ENCODE peak calls at places on chromosomes 6 and 20, in five cellular contexts. One of them, this sample, is unnamed. For H3K4me1, the result is how much of the 10 kb centered on the place peaks cover.

GRCh38 chr6:80457044-80457933 is 350.8 kb downstream of the BCKDHB start:
- DNase-seq in fibroblast of lung: peak
- DNase-seq in RWPE2: peak
- DNase-seq in foreskin keratinocyte: peak
- DNase-seq in lower lobe of right lung: peak
- DNase-seq in this sample: peak

GRCh38 chr6:4518506-4518905 is 257.7 kb upstream of the CDYL start:
- DNase-seq in foreskin keratinocyte: peak
- DNase-seq in lower lobe of right lung: no peak
- DNase-seq in fibroblast of lung: peak
- DNase-seq in RWPE2: no peak
- DNase-seq in this sample: no peak

GRCh38 chr20:21357851-21358250 is 39.5 kb downstream of the NKX2-4 start:
- DNase-seq in foreskin keratinocyte: no peak
- DNase-seq in fibroblast of lung: no peak
- DNase-seq in lower lobe of right lung: no peak
- DNase-seq in RWPE2: no peak
- DNase-seq in this sample: no peak

GRCh38 chr6:92589970-92590369 is 829.4 kb downstream of the EPHA7 start:
- DNase-seq in RWPE2: no peak
- DNase-seq in foreskin keratinocyte: no peak
- DNase-seq in lower lobe of right lung: no peak
- DNase-seq in fibroblast of lung: peak
- DNase-seq in this sample: peak

GRCh38 chr20:41136695-41137411 is 490 bp upstream of the PLCG1 start:
- DNase-seq in RWPE2: peak
- DNase-seq in fibroblast of lung: peak
- DNase-seq in foreskin keratinocyte: peak
- DNase-seq in lower lobe of right lung: peak
- DNase-seq in this sample: peak

GRCh38 chr6:45454008-45454911 is 76.5 kb upstream of the SUPT3H start:
- DNase-seq in lower lobe of right lung: no peak
- DNase-seq in fibroblast of lung: peak
- DNase-seq in foreskin keratinocyte: no peak
- DNase-seq in RWPE2: no peak
- DNase-seq in this sample: peak

GRCh38 chr20:62272200-62272599 is 30.6 kb upstream of the ADRM1 start:
- DNase-seq in foreskin keratinocyte: no peak
- DNase-seq in RWPE2: no peak
- DNase-seq in fibroblast of lung: no peak
- DNase-seq in lower lobe of right lung: no peak
- DNase-seq in this sample: no peak

GRCh38 chr20:50834599-50835005 is 39.7 kb downstream of the BCAS4 start:
- DNase-seq in fibroblast of lung: peak
- DNase-seq in RWPE2: peak
- DNase-seq in lower lobe of right lung: no peak
- DNase-seq in foreskin keratinocyte: no peak
- DNase-seq in this sample: peak

GRCh38 chr20:4962257-4962855 is 39.0 kb downstream of the SLC23A2 start:
- DNase-seq in fibroblast of lung: no peak
- DNase-seq in lower lobe of right lung: no peak
- DNase-seq in foreskin keratinocyte: no peak
- DNase-seq in RWPE2: no peak
- DNase-seq in this sample: no peak

GRCh38 chr6:164016056-164016455 is 601.5 kb downstream of the QKI start:
- DNase-seq in RWPE2: no peak
- DNase-seq in fibroblast of lung: no peak
- DNase-seq in lower lobe of right lung: no peak
- DNase-seq in foreskin keratinocyte: no peak
- DNase-seq in this sample: no peak

GRCh38 chr6:42817910-42818309 is 36.1 kb downstream of the BICRAL start:
- DNase-seq in fibroblast of lung: no peak
- DNase-seq in RWPE2: no peak
- DNase-seq in lower lobe of right lung: no peak
- DNase-seq in foreskin keratinocyte: no peak
- DNase-seq in this sample: no peak

GRCh38 chr20:39070484-39071231 is 108.5 kb downstream of the DHX35 start:
- DNase-seq in fibroblast of lung: peak
- DNase-seq in RWPE2: no peak
- DNase-seq in lower lobe of right lung: no peak
- DNase-seq in foreskin keratinocyte: peak
- DNase-seq in this sample: peak

GRCh38 chr6:18601515-18602035 is 214.4 kb downstream of the RNF144B start:
- DNase-seq in foreskin keratinocyte: no peak
- DNase-seq in lower lobe of right lung: no peak
- DNase-seq in fibroblast of lung: no peak
- DNase-seq in RWPE2: no peak
- DNase-seq in this sample: no peak

GRCh38 chr20:17971571-17972013 is 2.8 kb downstream of the MGME1 start:
- DNase-seq in fibroblast of lung: peak
- DNase-seq in RWPE2: no peak
- DNase-seq in foreskin keratinocyte: no peak
- DNase-seq in lower lobe of right lung: no peak
- DNase-seq in this sample: peak

GRCh38 chr20:59829415-59830106 is 103.9 kb downstream of the SYCP2 start:
- DNase-seq in lower lobe of right lung: no peak
- DNase-seq in foreskin keratinocyte: peak
- DNase-seq in fibroblast of lung: no peak
- DNase-seq in RWPE2: no peak
- DNase-seq in this sample: no peak

GRCh38 chr6:84791233-84791632 is 26.8 kb upstream of the TBX18 start:
- DNase-seq in foreskin keratinocyte: no peak
- DNase-seq in fibroblast of lung: no peak
- DNase-seq in lower lobe of right lung: no peak
- DNase-seq in RWPE2: no peak
- DNase-seq in this sample: peak

GRCh38 chr6:46203388-46203787 is 32.6 kb upstream of the ENPP5 start:
- DNase-seq in RWPE2: no peak
- DNase-seq in lower lobe of right lung: no peak
- DNase-seq in foreskin keratinocyte: no peak
- DNase-seq in fibroblast of lung: peak
- DNase-seq in this sample: no peak

GRCh38 chr20:43909211-43909610 is 5.4 kb upstream of the TOX2 start:
- DNase-seq in RWPE2: no peak
- DNase-seq in foreskin keratinocyte: no peak
- DNase-seq in lower lobe of right lung: no peak
- DNase-seq in fibroblast of lung: no peak
- DNase-seq in this sample: no peak

GRCh38 chr6:35177139-35177538 is 36.0 kb upstream of the TCP11 start:
- DNase-seq in RWPE2: no peak
- DNase-seq in foreskin keratinocyte: no peak
- DNase-seq in fibroblast of lung: no peak
- DNase-seq in lower lobe of right lung: no peak
- DNase-seq in this sample: no peak

GRCh38 chr6:48194596-48195295 is 83.7 kb upstream of the PTCHD4 start:
- DNase-seq in fibroblast of lung: peak
- DNase-seq in foreskin keratinocyte: no peak
- DNase-seq in RWPE2: no peak
- DNase-seq in lower lobe of right lung: no peak
- DNase-seq in this sample: no peak

GRCh38 chr20:46631874-46632446 is 19.3 kb downstream of the SLC13A3 start:
- DNase-seq in RWPE2: no peak
- DNase-seq in fibroblast of lung: no peak
- DNase-seq in foreskin keratinocyte: no peak
- DNase-seq in lower lobe of right lung: no peak
- DNase-seq in this sample: no peak

GRCh38 chr6:136737343-136738177 is 54.7 kb downstream of the MAP3K5 start:
- DNase-seq in foreskin keratinocyte: no peak
- DNase-seq in RWPE2: no peak
- DNase-seq in fibroblast of lung: peak
- DNase-seq in lower lobe of right lung: no peak
- DNase-seq in this sample: no peak

GRCh38 chr20:62636446-62636845 is 5.9 kb upstream of the SLCO4A1 start:
- DNase-seq in RWPE2: no peak
- DNase-seq in foreskin keratinocyte: no peak
- DNase-seq in lower lobe of right lung: no peak
- DNase-seq in fibroblast of lung: no peak
- DNase-seq in this sample: no peak

GRCh38 chr6:3317741-3318211 is 59.0 kb downstream of the PSMG4 start:
- DNase-seq in fibroblast of lung: peak
- DNase-seq in RWPE2: no peak
- DNase-seq in foreskin keratinocyte: no peak
- DNase-seq in lower lobe of right lung: no peak
- DNase-seq in this sample: no peak

GRCh38 chr6:26003102-26003694 is 40.6 kb downstream of the TRIM38 start:
- DNase-seq in lower lobe of right lung: no peak
- DNase-seq in foreskin keratinocyte: no peak
- DNase-seq in RWPE2: no peak
- DNase-seq in fibroblast of lung: peak
- DNase-seq in this sample: peak

GRCh38 chr20:5353624-5354496 is 37.1 kb upstream of the PROKR2 start:
- DNase-seq in RWPE2: no peak
- DNase-seq in fibroblast of lung: no peak
- DNase-seq in lower lobe of right lung: no peak
- DNase-seq in foreskin keratinocyte: peak
- DNase-seq in this sample: peak

GRCh38 chr6:42243046-42243445 is 25.4 kb upstream of the MRPS10 start:
- DNase-seq in fibroblast of lung: no peak
- DNase-seq in lower lobe of right lung: no peak
- DNase-seq in foreskin keratinocyte: no peak
- DNase-seq in RWPE2: no peak
- DNase-seq in this sample: peak

DNA sequence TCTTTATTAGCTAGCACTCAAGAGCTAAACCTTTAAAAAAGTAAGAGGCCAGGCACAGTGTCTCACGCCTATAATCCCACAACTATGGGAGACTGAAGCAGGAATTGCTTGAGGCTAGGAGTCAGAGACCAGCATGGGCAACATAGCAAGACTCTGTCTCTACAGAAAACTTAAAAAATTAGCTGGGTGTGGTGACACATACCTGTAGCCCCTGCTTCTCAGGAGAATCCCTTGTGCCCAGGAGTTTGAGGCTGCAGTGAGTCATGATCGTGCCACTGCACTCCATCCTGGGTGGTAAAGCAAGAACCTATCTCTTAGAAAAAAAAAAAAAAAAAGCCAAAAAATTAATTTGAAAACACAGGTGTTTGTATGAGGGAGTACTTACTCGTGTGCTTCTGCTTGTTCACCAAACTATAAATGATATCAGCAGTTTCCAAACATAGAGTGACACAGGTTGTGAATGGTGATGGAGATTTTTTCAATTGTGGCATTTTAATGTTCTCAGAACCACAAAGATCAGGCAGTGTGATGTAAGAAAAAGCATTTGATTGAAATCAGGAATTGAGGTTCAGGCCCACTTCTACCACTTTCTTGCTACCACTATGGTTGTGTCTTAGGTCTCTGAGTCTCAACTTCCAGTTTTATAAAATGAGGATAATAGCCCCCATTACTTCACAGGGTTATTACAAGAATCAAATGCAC is 104.9 kb downstream of the FOXO3 start:
- DNase-seq in RWPE2: no peak
- DNase-seq in fibroblast of lung: no peak
- DNase-seq in foreskin keratinocyte: no peak
- DNase-seq in lower lobe of right lung: no peak
- DNase-seq in this sample: peak
- H3K4me1 ChIP-seq in RWPE2: under half
- H3K4me1 ChIP-seq in fibroblast of lung: under half
- H3K4me1 ChIP-seq in foreskin keratinocyte: under half
- H3K4me1 ChIP-seq in lower lobe of right lung: under half
- H3K4me1 ChIP-seq in this sample: under half

GRCh38 chr20:57256908-57257307 is 9.5 kb downstream of the BMP7 start:
- DNase-seq in lower lobe of right lung: no peak
- DNase-seq in foreskin keratinocyte: no peak
- DNase-seq in RWPE2: no peak
- DNase-seq in fibroblast of lung: no peak
- DNase-seq in this sample: no peak
- H3K4me1 ChIP-seq in lower lobe of right lung: under half
- H3K4me1 ChIP-seq in foreskin keratinocyte: under half
- H3K4me1 ChIP-seq in RWPE2: under half
- H3K4me1 ChIP-seq in fibroblast of lung: under half
- H3K4me1 ChIP-seq in this sample: under half

DNA sequence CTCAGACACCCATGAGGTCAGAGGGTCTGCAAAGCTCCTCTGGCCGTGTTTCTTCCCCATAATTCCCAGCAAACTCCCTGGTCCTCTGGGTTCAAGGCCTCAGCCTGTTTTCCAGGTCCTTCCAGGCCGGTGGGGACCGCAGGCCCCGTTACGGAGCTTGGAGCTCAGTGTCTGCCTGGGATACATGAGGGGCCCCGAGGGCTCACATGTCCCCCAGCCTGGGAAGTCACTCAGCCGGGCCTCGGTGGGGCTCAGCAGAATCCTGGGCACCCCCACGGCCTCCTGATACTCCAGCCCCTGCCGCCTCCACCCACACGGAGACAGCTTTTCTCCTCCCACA is 3.4 kb upstream of the SULF2 start:
- DNase-seq in foreskin keratinocyte: no peak
- DNase-seq in RWPE2: no peak
- DNase-seq in lower lobe of right lung: no peak
- DNase-seq in fibroblast of lung: no peak
- DNase-seq in this sample: no peak
- H3K4me1 ChIP-seq in foreskin keratinocyte: under half
- H3K4me1 ChIP-seq in RWPE2: under half
- H3K4me1 ChIP-seq in lower lobe of right lung: under half
- H3K4me1 ChIP-seq in fibroblast of lung: under half
- H3K4me1 ChIP-seq in this sample: half or more

GRCh38 chr6:107490568-107491058 is 696 bp downstream of the SOBP start:
- DNase-seq in fibroblast of lung: no peak
- DNase-seq in RWPE2: no peak
- DNase-seq in foreskin keratinocyte: no peak
- DNase-seq in lower lobe of right lung: no peak
- DNase-seq in this sample: no peak
- H3K4me1 ChIP-seq in fibroblast of lung: under half
- H3K4me1 ChIP-seq in RWPE2: under half
- H3K4me1 ChIP-seq in foreskin keratinocyte: under half
- H3K4me1 ChIP-seq in lower lobe of right lung: half or more
- H3K4me1 ChIP-seq in this sample: under half